ENCODE peak calls at places on chromosomes 3 and 15, in four cellular contexts. S, O, G and A are unnamed samples.

GRCh38 chr3:150300847-150301517 is 107.1 kb upstream of the TSC22D2 start:
- DNase-seq in G (no peak), S (no peak), O (no peak), A (no peak)

GRCh38 chr3:149969110-149969944 is 1.4 kb downstream of the PFN2 start:
- DNase-seq in O (peak), G (no peak), S (peak), A (peak)

GRCh38 chr3:88986834-88987233 is 120.6 kb upstream of the EPHA3 start:
- DNase-seq in G (no peak), S (no peak), O (no peak), A (no peak)

GRCh38 chr15:55343168-55343567 is 24.1 kb downstream of the PIGB start:
- DNase-seq in S (no peak), G (no peak), O (no peak), A (no peak)

GRCh38 chr3:45088543-45088942 is 57.6 kb downstream of the CDCP1 start:
- DNase-seq in S (no peak), G (no peak), O (no peak), A (no peak)

GRCh38 chr3:95815828-95816227 is 998.6 kb upstream of the EPHA6 start:
- DNase-seq in O (no peak), G (no peak), S (no peak), A (no peak)

GRCh38 chr3:13567684-13568514 is 19.0 kb downstream of the FBLN2 start:
- DNase-seq in O (no peak), S (no peak), G (no peak), A (no peak)

GRCh38 chr3:11734-12133 is 184.8 kb upstream of the CHL1 start:
- DNase-seq in O (no peak), S (no peak), G (no peak), A (no peak)

GRCh38 chr3:26307805-26308204 is 314.8 kb upstream of the LRRC3B start:
- DNase-seq in O (no peak), S (no peak), G (no peak), A (no peak)

GRCh38 chr15:72011291-72011940 is 106.5 kb downstream of the MYO9A start:
- DNase-seq in O (no peak), S (no peak), G (no peak), A (no peak)

GRCh38 chr3:195154793-195155535 is 116.0 kb downstream of the XXYLT1 start:
- DNase-seq in G (no peak), S (peak), O (peak), A (no peak)

GRCh38 chr3:100254168-100254777 is 6.5 kb upstream of the TBC1D23 start:
- DNase-seq in S (peak), G (no peak), O (peak), A (peak)

GRCh38 chr3:22263042-22263441 is 512.0 kb upstream of the ZNF385D start:
- DNase-seq in O (no peak), S (no peak), G (no peak), A (no peak)

GRCh38 chr3:70006089-70006488 is 6.6 kb downstream of the SAMMSON start:
- DNase-seq in S (no peak), G (no peak), O (no peak), A (no peak)

GRCh38 chr3:6528951-6529350 is 332.0 kb upstream of the GRM7 start:
- DNase-seq in O (peak), G (no peak), S (no peak), A (no peak)

GRCh38 chr15:65369651-65370050 is 8.2 kb downstream of the IGDCC3 start:
- DNase-seq in G (no peak), S (no peak), O (no peak), A (no peak)

GRCh38 chr3:189908646-189909045 is 212.1 kb downstream of the P3H2 start:
- DNase-seq in G (no peak), S (no peak), O (no peak), A (no peak)

GRCh38 chr3:50515565-50516047 is 12.2 kb upstream of the CACNA2D2 start:
- DNase-seq in O (peak), G (no peak), S (no peak), A (peak)

GRCh38 chr15:39281094-39281493 is 299.8 kb upstream of the THBS1 start:
- DNase-seq in S (no peak), G (no peak), O (no peak), A (no peak)

GRCh38 chr15:101055411-101055810 is 136.3 kb downstream of the LRRK1 start:
- DNase-seq in O (no peak), S (no peak), G (no peak), A (no peak)

GRCh38 chr3:72272356-72272755 is 487.4 kb upstream of the PROK2 start:
- DNase-seq in S (no peak), G (no peak), O (no peak), A (no peak)

GRCh38 chr15:101179341-101180153 is 72.3 kb downstream of the CHSY1 start:
- DNase-seq in S (no peak), G (no peak), O (no peak), A (no peak)

GRCh38 chr15:85316244-85316934 is 64.0 kb upstream of the AKAP13 start:
- DNase-seq in O (peak), S (no peak), G (no peak), A (no peak)

GRCh38 chr3:112605285-112605684 is 35.7 kb downstream of the CCDC80 start:
- DNase-seq in G (no peak), O (no peak), S (no peak), A (no peak)

GRCh38 chr3:134809412-134810051 is 14.5 kb downstream of the EPHB1 start:
- DNase-seq in G (no peak), S (no peak), O (no peak), A (no peak)

GRCh38 chr3:172140499-172141391 is 101.4 kb downstream of the FNDC3B start:
- DNase-seq in G (no peak), S (no peak), O (peak), A (no peak)

GRCh38 chr3:52798978-52799476 is 4.4 kb downstream of the ITIH3 start:
- DNase-seq in O (peak), G (no peak), S (peak), A (peak)

GRCh38 chr3:61454806-61455205 is 106.6 kb upstream of the PTPRG start:
- DNase-seq in O (no peak), G (no peak), S (no peak), A (no peak)

GRCh38 chr15:78046796-78047341 is 30.6 kb downstream of the TBC1D2B start:
- DNase-seq in S (no peak), G (no peak), O (no peak), A (no peak)

GRCh38 chr3:180306691-180307090 is 270.0 kb upstream of the PEX5L start:
- DNase-seq in O (no peak), G (no peak), S (no peak), A (no peak)

GRCh38 chr3:37861540-37862051 is at the start of gene CTDSPL:
- DNase-seq in S (peak), G (no peak), O (peak), A (peak)

GRCh38 chr15:49521802-49522201 is 98.8 kb downstream of the FGF7 start:
- DNase-seq in O (peak), G (no peak), S (peak), A (no peak)

GRCh38 chr3:136267235-136267634 is 17.1 kb downstream of the PCCB start:
- DNase-seq in O (no peak), S (no peak), G (no peak), A (no peak)

GRCh38 chr3:111585214-111585613 is 9.9 kb downstream of the ZBED2 start:
- DNase-seq in O (peak), S (no peak), G (no peak), A (no peak)

GRCh38 chr3:116905805-116906204 is 196.2 kb downstream of the TUSC7 start:
- DNase-seq in G (no peak), S (no peak), O (no peak), A (no peak)

GRCh38 chr15:44798815-44799214 is 62.5 kb downstream of the TRIM69 start:
- DNase-seq in G (no peak), O (peak), S (peak), A (no peak)

GRCh38 chr3:161351330-161351729 is 20.0 kb downstream of the SPTSSB start:
- DNase-seq in O (no peak), S (no peak), G (no peak), A (no peak)

GRCh38 chr3:111539351-111540331 is 2.4 kb upstream of the CD96 start:
- DNase-seq in S (peak), O (peak), G (peak), A (peak)

GRCh38 chr15:57635300-57635944 is 43.7 kb downstream of the MYZAP start:
- DNase-seq in S (no peak), O (no peak), G (no peak), A (no peak)

GRCh38 chr15:48954538-48954937 is 9.2 kb downstream of the SHC4 start:
- DNase-seq in O (no peak), S (no peak), G (no peak), A (peak)

GRCh38 chr3:141413387-141414140 is 45.3 kb downstream of the ZBTB38 start:
- DNase-seq in O (no peak), S (no peak), G (no peak), A (no peak)

GRCh38 chr3:141414141-141414689 is 45.9 kb downstream of the ZBTB38 start:
- DNase-seq in O (no peak), S (no peak), G (no peak), A (no peak)

GRCh38 chr3:141410861-141411771 is 42.8 kb downstream of the ZBTB38 start:
- DNase-seq in G (no peak), S (no peak), O (no peak), A (no peak)

GRCh38 chr3:141412087-141412935 is 44.0 kb downstream of the ZBTB38 start:
- DNase-seq in S (peak), G (no peak), O (peak), A (no peak)

GRCh38 chr3:141412936-141413354 is 44.6 kb downstream of the ZBTB38 start:
- DNase-seq in S (no peak), G (no peak), O (peak), A (no peak)
- TF ChIP-seq CREM in S (no peak), G (no peak), O (peak), A (no peak)

DNA sequence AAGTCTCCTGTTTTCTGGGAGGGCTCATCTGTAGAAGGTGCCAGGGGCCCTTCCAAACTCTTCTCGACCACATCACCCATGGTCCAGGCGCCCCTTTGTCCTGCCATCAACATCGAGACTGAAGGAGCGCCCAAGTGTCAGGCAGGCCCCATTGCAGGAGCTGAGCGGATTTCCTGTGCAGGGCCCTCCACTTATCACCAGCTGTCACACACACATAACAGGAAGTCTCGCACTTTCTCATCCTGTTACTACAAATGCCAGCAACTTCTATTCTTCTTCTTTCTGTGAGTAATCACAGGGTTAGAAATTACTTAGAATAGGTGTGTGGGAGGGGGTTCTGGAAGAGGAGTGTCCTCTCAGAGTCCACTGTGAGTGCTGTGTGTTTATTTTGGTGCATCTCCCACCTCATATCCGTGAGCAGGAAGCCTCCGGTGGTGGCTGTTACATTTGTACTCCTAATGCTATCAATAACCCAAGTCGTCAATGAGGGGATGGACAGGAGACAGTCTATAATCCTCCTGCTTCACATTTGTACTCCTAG is at the start of gene KLHL6:
- DNase-seq in G (peak), O (no peak), S (peak), A (no peak)
- TF ChIP-seq CREM in G (peak), O (no peak), S (peak), A (no peak)

DNA sequence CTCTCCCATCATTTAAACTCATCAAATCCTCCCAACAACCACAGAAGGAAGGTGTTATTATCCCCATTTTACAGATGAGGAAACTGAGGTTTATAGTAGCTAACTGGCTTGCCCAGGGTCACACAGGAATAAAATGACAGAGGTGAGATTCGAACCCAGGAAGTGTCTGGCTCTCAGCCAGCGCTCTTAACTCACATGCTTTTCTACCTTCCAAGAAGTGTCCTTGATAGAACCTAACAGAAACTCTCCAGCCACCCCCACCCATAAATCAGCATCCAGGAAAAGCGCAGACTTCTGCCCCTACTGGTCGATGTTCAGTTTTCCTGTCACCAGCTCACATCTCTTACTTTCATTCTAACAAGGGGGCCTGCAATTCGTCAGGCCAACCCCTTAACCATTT is 51.7 kb downstream of the SPATA12 start:
- DNase-seq in S (peak), O (peak), G (no peak), A (peak)
- TF ChIP-seq CREM in S (no peak), O (no peak), G (no peak), A (no peak)

GRCh38 chr3:4983739-4984510 is 4.7 kb downstream of the BHLHE40 start:
- DNase-seq in G (peak), S (peak), O (no peak), A (no peak)
- TF ChIP-seq CREM in G (peak), S (peak), O (no peak), A (no peak)

GRCh38 chr15:36271048-36271447 is 308.4 kb upstream of the CDIN1 start:
- DNase-seq in S (no peak), O (no peak), G (no peak), A (no peak)
- TF ChIP-seq CREM in S (no peak), O (no peak), G (no peak), A (no peak)